ENCODE peak calls at places on chromosomes 7 and 10, in five cellular contexts. C is right atrium auricular region, S is occipital lobe, Q is NCI-H1694 treated with DMSO at 0.1 percent for 48 hours, H is retina. T is an unnamed sample.

GRCh38 chr10:44935961-44936285 is 23.7 kb upstream of the RASSF4 start:
- DNase-seq in C (no peak), S (no peak), Q (no peak), H (no peak), T (no peak)

GRCh38 chr10:77820349-77820748 is 106.2 kb downstream of the DLG5 start:
- DNase-seq in C (no peak), S (no peak), Q (no peak), H (no peak), T (no peak)

GRCh38 chr7:119664601-119665000 is 608.4 kb upstream of the KCND2 start:
- DNase-seq in C (no peak), S (no peak), Q (no peak), H (no peak), T (no peak)

GRCh38 chr10:18501198-18501597 is 150.2 kb downstream of the NSUN6 start:
- DNase-seq in C (no peak), S (no peak), Q (no peak), H (no peak), T (no peak)

GRCh38 chr10:31062856-31063255 is 31.2 kb upstream of the ZNF438 start:
- DNase-seq in C (no peak), S (no peak), Q (no peak), H (no peak), T (no peak)

GRCh38 chr7:37538945-37539344 is 90.3 kb upstream of the ELMO1 start:
- DNase-seq in C (no peak), S (no peak), Q (no peak), H (no peak), T (no peak)

GRCh38 chr7:90251304-90251635 is 6.3 kb downstream of the CFAP69 start:
- DNase-seq in C (no peak), S (no peak), Q (no peak), H (no peak), T (no peak)

GRCh38 chr10:122471531-122472177 is 10.3 kb downstream of the HTRA1 start:
- DNase-seq in C (no peak), S (no peak), Q (no peak), H (no peak), T (no peak)

GRCh38 chr10:132407846-132408278 is 10.9 kb downstream of the PWWP2B start:
- DNase-seq in C (no peak), S (peak), Q (no peak), H (no peak), T (no peak)

GRCh38 chr7:92925876-92926696 is 89.7 kb upstream of the CDK6 start:
- DNase-seq in C (no peak), S (no peak), Q (no peak), H (peak), T (no peak)

GRCh38 chr7:1531263-1531978 is 919 bp downstream of the MAFK start:
- DNase-seq in C (peak), S (no peak), Q (no peak), H (peak), T (peak)

GRCh38 chr10:132186488-132187413 is at the start of gene DPYSL4:
- DNase-seq in C (no peak), S (no peak), Q (no peak), H (peak), T (no peak)

GRCh38 chr10:12841826-12842225 is 159.7 kb downstream of the CCDC3 start:
- DNase-seq in C (peak), S (no peak), Q (no peak), H (no peak), T (no peak)

GRCh38 chr10:32256613-32257437 is 90.1 kb downstream of the EPC1 start:
- DNase-seq in C (peak), S (no peak), Q (peak), H (peak), T (peak)

GRCh38 chr7:101243786-101244384 is 996 bp downstream of the FIS1 start:
- DNase-seq in C (no peak), S (peak), Q (no peak), H (no peak), T (no peak)

GRCh38 chr7:99095698-99096097 is 48.2 kb downstream of the SMURF1 start:
- DNase-seq in C (no peak), S (no peak), Q (no peak), H (no peak), T (no peak)

GRCh38 chr10:132069122-132069848 is 3.5 kb downstream of the JAKMIP3 start:
- DNase-seq in C (peak), S (no peak), Q (no peak), H (no peak), T (no peak)